ENCODE peak calls at places on chromosomes 6 and 20, in four cellular contexts. V is HepG2, P is H1, X is A549. F is an unnamed sample.

GRCh38 chr6:4561078-4561435 is 215.1 kb upstream of the CDYL start:
- DNase-seq in V (no peak), P (no peak), X (no peak), F (no peak)

GRCh38 chr6:105646391-105646867 is 243.5 kb upstream of the PREP start:
- DNase-seq in V (no peak), P (no peak), X (no peak), F (peak; percentile 100)

GRCh38 chr6:21556968-21557721 is 36.4 kb upstream of the SOX4 start:
- DNase-seq in V (no peak), P (no peak), X (no peak), F (no peak)

GRCh38 chr20:53405070-53405603 is 188.5 kb downstream of the ZNF217 start:
- DNase-seq in V (no peak), P (no peak), X (no peak), F (no peak)

GRCh38 chr20:4110885-4111284 is 95.5 kb upstream of the RNF24 start:
- DNase-seq in V (no peak), P (no peak), X (no peak), F (no peak)

GRCh38 chr20:40637176-40637575 is 51.9 kb downstream of the MAFB start:
- DNase-seq in V (no peak), P (no peak), X (no peak), F (no peak)

GRCh38 chr6:74851598-74851997 is 354.3 kb downstream of the COL12A1 start:
- DNase-seq in V (no peak), P (no peak), X (no peak), F (no peak)

GRCh38 chr6:119350202-119351004 is 842 bp upstream of the MAN1A1 start:
- DNase-seq in V (peak; percentile 33), P (no peak), X (no peak), F (no peak)

GRCh38 chr20:651713-652610 is 1.0 kb downstream of the SRXN1 start:
- DNase-seq in V (no peak), P (no peak), X (no peak), F (no peak)

GRCh38 chr6:85392379-85392778 is 57.5 kb upstream of the NT5E start:
- DNase-seq in V (no peak), P (no peak), X (no peak), F (no peak)

GRCh38 chr6:144922120-144922722 is 637.1 kb downstream of the UTRN start:
- DNase-seq in V (no peak), P (no peak), X (no peak), F (no peak)

GRCh38 chr6:136962661-136963060 is 40.6 kb downstream of the SLC35D3 start:
- DNase-seq in V (no peak), P (no peak), X (no peak), F (no peak)

GRCh38 chr20:44702776-44703175 is 12.4 kb upstream of the CCN5 start:
- DNase-seq in V (no peak), P (no peak), X (no peak), F (no peak)

GRCh38 chr6:26657268-26657667 is 2.3 kb downstream of the ZNF322 start:
- DNase-seq in V (no peak), P (no peak), X (no peak), F (no peak)

GRCh38 chr6:118722820-118723526 is 71.6 kb upstream of the CEP85L start:
- DNase-seq in V (no peak), P (no peak), X (no peak), F (no peak)

GRCh38 chr6:20404641-20405032 is 3.0 kb downstream of the E2F3 start:
- DNase-seq in V (peak; percentile 85), P (no peak), X (peak; percentile 57), F (peak; percentile 56)

GRCh38 chr6:167827588-167828324 is 1.0 kb downstream of the AFDN start:
- DNase-seq in V (peak; percentile 74), P (peak; percentile 69), X (no peak), F (no peak)

GRCh38 chr6:130982941-130983456 is 80.0 kb downstream of the EPB41L2 start:
- DNase-seq in V (no peak), P (no peak), X (no peak), F (no peak)

GRCh38 chr6:122567034-122567433 is 43.2 kb upstream of the PKIB start:
- DNase-seq in V (no peak), P (no peak), X (no peak), F (no peak)

GRCh38 chr6:16503919-16504554 is 257.2 kb downstream of the ATXN1 start:
- DNase-seq in V (no peak), P (no peak), X (no peak), F (peak; percentile 92)

GRCh38 chr6:45663181-45664180 is 285.7 kb upstream of the SUPT3H start:
- DNase-seq in V (no peak), P (peak; percentile 81), X (no peak), F (no peak)

GRCh38 chr20:63617092-63617875 is 9.6 kb downstream of the GMEB2 start:
- DNase-seq in V (no peak), P (no peak), X (no peak), F (no peak)

GRCh38 chr20:48787861-48788375 is 39.9 kb downstream of the PREX1 start:
- DNase-seq in V (peak; percentile 17), P (no peak), X (peak; percentile 29), F (no peak)

GRCh38 chr20:37166867-37167266 is 12.3 kb upstream of the RPN2 start:
- DNase-seq in V (no peak), P (no peak), X (no peak), F (no peak)

GRCh38 chr6:169251371-169251802 is 2.3 kb downstream of the THBS2 start:
- DNase-seq in V (no peak), P (no peak), X (no peak), F (no peak)

GRCh38 chr6:158322724-158323560 is 10.7 kb downstream of the TULP4 start:
- DNase-seq in V (peak; percentile 97), P (no peak), X (peak; percentile 14), F (peak; percentile 45)

GRCh38 chr6:46011241-46012085 is 4.2 kb downstream of the CLIC5 start:
- DNase-seq in V (peak; percentile 34), P (no peak), X (no peak), F (peak; percentile 71)

GRCh38 chr6:57256541-57256940 is 34.4 kb upstream of the RAB23 start:
- DNase-seq in V (no peak), P (no peak), X (no peak), F (no peak)

GRCh38 chr6:104955491-104955890 is 1.4 kb upstream of the LIN28B start:
- DNase-seq in V (no peak), P (no peak), X (no peak), F (no peak)

GRCh38 chr20:60926831-60927230 is 325.2 kb upstream of the CDH4 start:
- DNase-seq in V (no peak), P (no peak), X (no peak), F (no peak)

DNA sequence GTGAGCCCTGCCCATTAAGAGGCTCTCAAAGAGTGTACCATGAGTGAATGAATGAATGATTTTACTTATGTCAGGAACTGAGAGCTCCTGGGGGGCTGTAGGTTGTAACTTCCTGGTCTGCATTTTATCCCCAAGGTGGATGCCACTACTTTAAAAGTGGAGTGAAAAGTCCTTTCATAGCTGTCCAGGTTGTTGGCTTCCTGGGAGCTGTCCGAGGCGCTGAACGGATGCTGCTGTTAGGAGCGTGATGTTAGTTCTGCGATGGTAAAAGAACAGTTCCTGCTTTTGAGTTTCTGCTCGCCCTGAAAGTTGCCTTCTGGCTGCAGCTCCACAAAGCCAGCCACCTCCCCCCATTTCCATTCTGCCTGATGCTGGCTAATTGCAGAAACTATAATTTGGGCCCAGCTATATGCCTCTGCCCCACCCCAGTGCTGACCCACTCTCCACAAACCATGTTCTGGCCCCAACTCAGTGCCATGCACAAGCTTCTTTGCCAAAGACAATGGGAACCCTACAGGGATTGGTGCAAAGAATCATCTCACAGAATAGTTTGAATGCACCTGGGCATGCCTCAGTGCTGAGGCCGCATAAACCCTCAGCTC is 330.9 kb upstream of the CDH4 start:
- DNase-seq in V (peak; percentile 35), P (no peak), X (peak; percentile 5), F (no peak)
- TF ChIP-seq KDM1A in V (no peak), P (no peak), X (no peak), F (no peak)

GRCh38 chr6:33771342-33772113 is 17.4 kb downstream of the LEMD2 start:
- DNase-seq in V (no peak), P (peak; percentile 87), X (peak; percentile 49), F (no peak)
- TF ChIP-seq KDM1A in V (no peak), P (no peak), X (no peak), F (no peak)

GRCh38 chr6:24916496-24916895 is 19.3 kb downstream of the RIPOR2 start:
- DNase-seq in V (no peak), P (no peak), X (no peak), F (no peak)

GRCh38 chr6:24922174-24922573 is 13.6 kb downstream of the RIPOR2 start:
- DNase-seq in V (no peak), P (no peak), X (no peak), F (no peak)

GRCh38 chr6:24919404-24919892 is 16.3 kb downstream of the RIPOR2 start:
- DNase-seq in V (no peak), P (no peak), X (no peak), F (no peak)

GRCh38 chr6:24922854-24923253 is 12.9 kb downstream of the RIPOR2 start:
- DNase-seq in V (no peak), P (no peak), X (no peak), F (no peak)

GRCh38 chr6:24918641-24919403 is 16.9 kb downstream of the RIPOR2 start:
- DNase-seq in V (no peak), P (no peak), X (no peak), F (no peak)
- TF ChIP-seq KDM1A in V (no peak), P (no peak), X (no peak), F (no peak)

DNA sequence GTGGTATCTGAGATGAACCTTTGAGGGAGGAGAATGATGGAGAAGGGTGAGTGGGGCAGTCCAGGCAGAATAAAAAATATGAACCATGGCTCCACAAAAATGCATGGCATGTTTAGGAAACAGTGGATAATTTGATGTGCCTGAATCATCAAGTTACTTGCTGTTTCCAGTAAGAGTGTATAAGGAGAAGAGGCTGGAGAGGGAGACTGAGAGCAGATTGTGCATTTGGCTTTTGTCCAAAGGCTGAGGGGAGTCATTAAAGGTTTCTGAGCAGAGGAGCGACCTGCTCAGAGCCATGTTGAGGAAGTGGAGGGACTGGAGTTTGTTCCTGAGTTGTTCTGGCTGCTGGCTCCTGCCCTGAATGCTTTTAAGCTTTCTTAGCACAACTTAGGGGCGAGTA is 6.1 kb downstream of the MMP24 start:
- DNase-seq in V (no peak), P (no peak), X (no peak), F (no peak)
- TF ChIP-seq KDM1A in V (no peak), P (no peak), X (no peak), F (no peak)

GRCh38 chr6:90135672-90136071 is 161.0 kb downstream of the BACH2 start:
- DNase-seq in V (no peak), P (no peak), X (no peak), F (no peak)
- TF ChIP-seq KDM1A in V (no peak), P (no peak), X (no peak), F (no peak)

GRCh38 chr20:24705486-24705885 is 236.1 kb downstream of the SYNDIG1 start:
- DNase-seq in V (no peak), P (no peak), X (no peak), F (no peak)

GRCh38 chr20:24703284-24703610 is 233.8 kb downstream of the SYNDIG1 start:
- DNase-seq in V (no peak), P (no peak), X (no peak), F (no peak)

GRCh38 chr20:24704899-24705298 is 235.5 kb downstream of the SYNDIG1 start:
- DNase-seq in V (no peak), P (peak; percentile 26), X (no peak), F (no peak)

GRCh38 chr20:24702501-24703283 is 233.3 kb downstream of the SYNDIG1 start:
- DNase-seq in V (no peak), P (peak; percentile 33), X (no peak), F (no peak)

GRCh38 chr20:24708411-24709295 is 239.2 kb downstream of the SYNDIG1 start:
- DNase-seq in V (no peak), P (peak; percentile 29), X (no peak), F (no peak)
- TF ChIP-seq KDM1A in V (no peak), P (no peak), X (no peak), F (no peak)

F was measured in GM12878.